ENCODE peak calls at places on chromosomes 7 and 10, in four cellular contexts. X, J, B and S are unnamed samples.

GRCh38 chr10:125482108-125482507 is 200.9 kb downstream of the TEX36 start:
- DNase-seq in X (no peak), J (no peak), B (no peak), S (no peak)

GRCh38 chr10:132115736-132116135 is 50.0 kb downstream of the JAKMIP3 start:
- DNase-seq in X (no peak), J (peak; percentile 27), B (no peak), S (peak; percentile 54)

GRCh38 chr10:1475095-1475583 is 262.2 kb downstream of the ADARB2 start:
- DNase-seq in X (no peak), J (no peak), B (no peak), S (no peak)

GRCh38 chr10:80568306-80568705 is 30.6 kb downstream of the SH2D4B start:
- DNase-seq in X (no peak), J (no peak), B (no peak), S (no peak)

GRCh38 chr10:42979181-42979580 is 97.7 kb upstream of the RET start:
- DNase-seq in X (no peak), J (no peak), B (no peak), S (no peak)

GRCh38 chr7:114554781-114555537 is 140.3 kb downstream of the FOXP2 start:
- DNase-seq in X (no peak), J (peak; percentile 44), B (no peak), S (no peak)

GRCh38 chr7:79877874-79878465 is 256.7 kb upstream of the GNAI1 start:
- DNase-seq in X (no peak), J (no peak), B (no peak), S (no peak)

GRCh38 chr10:31770307-31770902 is 158.2 kb downstream of the ARHGAP12 start:
- DNase-seq in X (no peak), J (no peak), B (peak; percentile 64), S (no peak)